ENCODE peak calls at places on chromosome 4, in eight cellular contexts. S is progenitor cell of endocrine pancreas; V is cardiac fibroblast; R is lower lobe of right lung; I is Right ventricle myocardium superior; H is NCI-H1092; K is activated naive CD4-positive, alpha-beta T cell treated with Interleukin-2 at 50 U/mL for 16 hours; A is RPMI7951. F is an unnamed sample.
A peak's percentile ranks its signal among the peaks of the same experiment; 100 is the strongest.

GRCh38 chr4:109552240-109552639 is 7.8 kb upstream of the MCUB start:
- DNase-seq in S (no peak), V (no peak), R (no peak), I (no peak), H (no peak), K (no peak), A (no peak), F (no peak)

GRCh38 chr4:93809773-93810172 is 18.8 kb upstream of the ATOH1 start:
- DNase-seq in S (no peak), V (no peak), R (no peak), I (peak; percentile 46), H (no peak), K (no peak), A (no peak), F (no peak)

GRCh38 chr4:183962413-183962812 is 57.3 kb downstream of the STOX2 start:
- DNase-seq in S (no peak), V (no peak), R (no peak), I (no peak), H (no peak), K (no peak), A (no peak), F (no peak)

GRCh38 chr4:100651499-100652165 is 133.8 kb upstream of the EMCN start:
- DNase-seq in S (no peak), V (no peak), R (peak; percentile 43), I (no peak), H (no peak), K (no peak), A (no peak), F (no peak)

GRCh38 chr4:139869810-139870209 is 204.2 kb downstream of the MGST2 start:
- DNase-seq in S (no peak), V (no peak), R (no peak), I (no peak), H (no peak), K (no peak), A (no peak), F (no peak)

GRCh38 chr4:81207793-81208192 is 7.2 kb downstream of the PRKG2 start:
- DNase-seq in S (no peak), V (peak; percentile 89), R (no peak), I (no peak), H (no peak), K (no peak), A (no peak), F (no peak)

GRCh38 chr4:60923075-60923474 is 277.1 kb upstream of the ADGRL3 start:
- DNase-seq in S (no peak), V (no peak), R (no peak), I (no peak), H (no peak), K (no peak), A (no peak), F (no peak)

GRCh38 chr4:59247032-59247431 is 1953.1 kb upstream of the ADGRL3 start:
- DNase-seq in S (no peak), V (peak; percentile 10), R (no peak), I (no peak), H (no peak), K (no peak), A (no peak), F (no peak)

GRCh38 chr4:46404961-46405360 is 15.0 kb upstream of the GABRA2 start:
- DNase-seq in S (peak; percentile 33), V (no peak), R (peak; percentile 40), I (peak; percentile 29), H (no peak), K (no peak), A (no peak), F (no peak)

GRCh38 chr4:2408401-2408958 is 10.0 kb downstream of the ZFYVE28 start:
- DNase-seq in S (no peak), V (no peak), R (no peak), I (no peak), H (no peak), K (no peak), A (no peak), F (no peak)

GRCh38 chr4:154073107-154073817 is 284.4 kb upstream of the SFRP2 start:
- DNase-seq in S (no peak), V (peak; percentile 88), R (no peak), I (no peak), H (no peak), K (peak; percentile 2), A (peak; percentile 76), F (no peak)

GRCh38 chr4:17030543-17030942 is 132.1 kb upstream of the LDB2 start:
- DNase-seq in S (no peak), V (peak; percentile 88), R (no peak), I (no peak), H (no peak), K (no peak), A (peak; percentile 89), F (no peak)

GRCh38 chr4:72744103-72744725 is 175.2 kb upstream of the ADAMTS3 start:
- DNase-seq in S (no peak), V (no peak), R (no peak), I (no peak), H (no peak), K (no peak), A (peak; percentile 3), F (no peak)

GRCh38 chr4:71198958-71199357 is 139.9 kb upstream of the SLC4A4 start:
- DNase-seq in S (no peak), V (no peak), R (no peak), I (no peak), H (no peak), K (no peak), A (no peak), F (no peak)

GRCh38 chr4:88320780-88321373 is 36.5 kb upstream of the PPM1K start:
- DNase-seq in S (no peak), V (no peak), R (peak; percentile 51), I (peak; percentile 37), H (no peak), K (peak; percentile 3), A (peak; percentile 17), F (no peak)

GRCh38 chr4:42638276-42638675 is 18.6 kb downstream of the ATP8A1 start:
- DNase-seq in S (no peak), V (no peak), R (no peak), I (no peak), H (no peak), K (no peak), A (no peak), F (no peak)

GRCh38 chr4:2284161-2284933 is 22.4 kb upstream of the MXD4 start:
- DNase-seq in S (no peak), V (no peak), R (peak; percentile 22), I (peak; percentile 26), H (no peak), K (no peak), A (no peak), F (no peak)

GRCh38 chr4:112213091-112213490 is 18.5 kb upstream of the AP1AR start:
- DNase-seq in S (no peak), V (no peak), R (no peak), I (no peak), H (no peak), K (no peak), A (peak; percentile 6), F (no peak)

GRCh38 chr4:6386091-6386490 is 86.3 kb downstream of the PPP2R2C start:
- DNase-seq in S (no peak), V (no peak), R (no peak), I (peak; percentile 44), H (no peak), K (no peak), A (no peak), F (no peak)

GRCh38 chr4:14877246-14878220 is 124.7 kb upstream of the CPEB2 start:
- DNase-seq in S (no peak), V (no peak), R (no peak), I (no peak), H (no peak), K (no peak), A (peak; percentile 6), F (peak; percentile 34)

GRCh38 chr4:170391066-170391754 is 301.5 kb upstream of the AADAT start:
- DNase-seq in S (no peak), V (peak; percentile 80), R (no peak), I (no peak), H (no peak), K (no peak), A (peak; percentile 38), F (no peak)

GRCh38 chr4:150033937-150034336 is 44.3 kb upstream of the DCLK2 start:
- DNase-seq in S (no peak), V (peak; percentile 45), R (no peak), I (no peak), H (peak; percentile 16), K (no peak), A (peak; percentile 25), F (no peak)

GRCh38 chr4:148214529-148215166 is 227.6 kb downstream of the NR3C2 start:
- DNase-seq in S (no peak), V (no peak), R (no peak), I (peak; percentile 74), H (no peak), K (no peak), A (no peak), F (no peak)

GRCh38 chr4:4533461-4534169 is 8.2 kb downstream of the STX18 start:
- DNase-seq in S (no peak), V (no peak), R (no peak), I (no peak), H (no peak), K (no peak), A (no peak), F (no peak)

GRCh38 chr4:6281436-6282144 is 11.9 kb downstream of the WFS1 start:
- DNase-seq in S (no peak), V (no peak), R (no peak), I (peak; percentile 76), H (no peak), K (no peak), A (no peak), F (no peak)

GRCh38 chr4:44678094-44679023 is at the start of gene GUF1:
- DNase-seq in S (peak; percentile 69), V (peak; percentile 90), R (peak; percentile 95), I (peak; percentile 94), H (peak; percentile 86), K (peak; percentile 89), A (peak; percentile 83), F (peak; percentile 79)